ENCODE peak calls at places on chromosomes 1 and 21, in four cellular contexts. T, E, R and W are unnamed samples.

GRCh38 chr1:160778976-160779375 is 17.0 kb upstream of the LY9 start:
- DNase-seq in R (no peak), E (no peak), T (no peak), W (no peak)

GRCh38 chr1:109783436-109783835 is 19.7 kb upstream of the EPS8L3 start:
- DNase-seq in T (peak), R (peak), E (peak), W (peak)

GRCh38 chr1:30144831-30145230 is 578.6 kb downstream of the MATN1 start:
- DNase-seq in E (no peak), R (no peak), T (no peak), W (no peak)

GRCh38 chr1:150484431-150484830 is 2.8 kb upstream of the TARS2 start:
- DNase-seq in E (no peak), T (no peak), R (no peak), W (peak)

GRCh38 chr1:184035719-184036516 is 1.6 kb downstream of the COLGALT2 start:
- DNase-seq in R (no peak), T (no peak), E (no peak), W (no peak)

GRCh38 chr1:7322283-7322785 is 448.8 kb upstream of the VAMP3 start:
- DNase-seq in E (no peak), R (no peak), T (no peak), W (no peak)

GRCh38 chr1:240602189-240602588 is 9.8 kb downstream of the GREM2 start:
- DNase-seq in E (peak), T (peak), R (no peak), W (no peak)

GRCh38 chr1:85544689-85545203 is 35.8 kb upstream of the CCN1 start:
- DNase-seq in E (no peak), T (peak), R (no peak), W (peak)

GRCh38 chr1:216809649-216810048 is 86.4 kb upstream of the ESRRG start:
- DNase-seq in T (no peak), E (no peak), R (no peak), W (no peak)

GRCh38 chr1:8742022-8742924 is 75.2 kb downstream of the RERE start:
- DNase-seq in R (no peak), E (no peak), T (no peak), W (no peak)

GRCh38 chr1:1470626-1471388 is 758 bp upstream of the ATAD3B start:
- DNase-seq in T (no peak), E (no peak), R (no peak), W (peak)

GRCh38 chr1:180881806-180882509 is 30.7 kb upstream of the KIAA1614 start:
- DNase-seq in T (peak), E (peak), R (no peak), W (peak)

DNA sequence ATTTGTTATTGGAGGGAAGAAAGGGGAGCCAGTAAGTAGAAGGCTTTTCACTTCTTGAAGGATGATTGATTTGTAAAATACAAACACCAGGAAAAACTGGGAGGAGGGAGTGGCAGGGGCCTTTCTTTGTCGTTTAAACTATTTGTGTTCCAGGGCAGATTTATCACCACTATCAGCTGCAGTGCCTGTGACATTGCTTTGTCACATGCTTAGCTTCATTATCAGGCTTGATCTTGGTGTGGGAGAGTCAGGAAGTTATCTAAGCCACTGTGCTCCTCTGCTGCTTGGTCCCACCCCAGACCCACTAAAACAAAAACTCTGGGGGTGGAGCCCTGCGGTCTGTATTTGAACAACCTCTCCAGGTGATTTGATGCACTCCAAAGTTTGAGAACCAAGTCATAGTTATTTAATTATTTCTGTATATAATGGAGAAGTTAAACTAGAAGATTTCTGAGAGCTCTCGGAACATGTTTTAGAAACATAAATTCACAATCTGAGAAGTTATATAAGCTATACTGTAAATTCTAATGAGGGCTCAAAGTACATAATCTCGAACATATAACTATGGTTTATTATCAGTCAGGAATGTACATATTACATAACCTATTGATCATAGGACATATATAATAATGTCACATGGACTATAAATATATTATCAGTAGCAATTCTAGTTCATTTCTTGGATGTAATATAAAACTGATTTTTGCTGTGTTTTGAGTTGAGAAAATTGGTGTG is 87.9 kb downstream of the CDC14A start:
- DNase-seq in T (no peak), E (no peak), R (no peak), W (no peak)
- H3K4me3 ChIP-seq in T (no peak), E (no peak), R (no peak), W (no peak)

GRCh38 chr1:17485280-17485679 is 45.8 kb upstream of the RCC2 start:
- DNase-seq in T (peak), R (peak), E (peak), W (peak)
- TF ChIP-seq CTCF in T (peak), R (no peak), E (peak), W (peak)

DNA sequence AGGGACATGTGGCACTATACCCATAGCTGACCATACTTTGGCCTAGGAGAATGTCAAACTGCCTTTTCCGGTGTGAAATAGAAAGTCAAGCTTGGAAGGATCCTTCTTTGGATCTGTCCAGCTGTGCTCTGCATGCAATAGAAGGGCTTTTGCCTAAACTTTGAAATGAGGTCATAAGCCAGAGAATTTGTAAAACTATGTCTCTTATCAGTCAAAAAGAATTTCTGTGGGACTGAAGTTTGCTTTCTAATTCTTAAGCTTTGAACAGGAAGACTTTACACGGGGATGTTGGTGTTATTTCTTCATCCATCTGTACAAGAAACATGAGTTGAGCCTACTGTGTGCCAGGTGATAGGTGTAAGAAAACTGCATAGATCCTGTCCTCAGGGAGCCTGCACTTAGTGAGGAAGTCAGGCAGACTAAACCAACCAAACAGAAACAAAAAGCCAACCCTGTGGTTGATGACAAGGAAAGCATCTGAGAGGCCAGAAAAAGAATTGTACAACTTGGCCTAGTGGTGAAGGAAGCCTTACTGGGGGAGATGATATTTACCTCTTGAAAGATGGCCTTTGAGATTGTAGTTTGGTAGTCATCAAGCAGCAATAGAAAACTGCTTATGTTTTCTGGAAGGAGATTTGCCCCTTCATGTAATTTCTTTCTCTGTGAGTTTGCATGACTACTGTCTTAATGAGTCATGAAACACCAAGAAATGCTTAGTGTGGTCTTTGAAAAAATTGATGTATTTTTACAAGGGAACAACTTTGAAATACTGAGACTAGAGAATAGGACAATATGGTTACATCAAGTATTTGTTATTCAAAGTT is 24.8 kb downstream of the TGFB2 start:
- DNase-seq in R (no peak), T (peak), E (peak), W (peak)
- H3K4me3 ChIP-seq in R (no peak), T (no peak), E (no peak), W (no peak)

DNA sequence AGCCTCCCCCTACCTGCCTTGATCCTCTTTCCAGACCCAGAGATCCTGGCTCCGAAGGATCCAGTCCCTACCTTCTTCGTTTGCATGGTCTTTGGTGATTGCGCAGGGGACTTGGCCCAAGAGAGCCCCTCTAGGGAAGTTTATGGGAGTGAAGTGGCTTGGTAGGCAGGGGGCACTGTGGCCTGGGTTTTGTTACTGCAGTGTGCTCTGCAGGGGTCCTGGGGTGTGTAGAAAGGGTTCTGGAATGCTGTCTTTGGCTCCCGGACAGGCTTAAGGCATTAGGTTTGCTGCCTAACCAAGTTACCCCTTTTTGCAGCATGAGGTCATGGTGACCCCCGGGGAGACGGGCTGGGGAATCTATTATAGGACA is 3.8 kb downstream of the ATP8B2 start:
- DNase-seq in T (no peak), E (no peak), R (no peak), W (no peak)
- TF ChIP-seq CTCF in T (no peak), E (no peak), R (no peak), W (no peak)

GRCh38 chr21:36100971-36101641 is 31.3 kb downstream of the CBR1 start:
- DNase-seq in R (no peak), E (no peak), T (no peak), W (no peak)

GRCh38 chr21:36103434-36103833 is 31.4 kb upstream of the CBR3 start:
- DNase-seq in T (no peak), R (no peak), E (no peak), W (no peak)

GRCh38 chr21:36109868-36110267 is 25.0 kb upstream of the CBR3 start:
- DNase-seq in R (no peak), T (no peak), E (no peak), W (no peak)

GRCh38 chr21:36105327-36105842 is 29.5 kb upstream of the CBR3 start:
- DNase-seq in E (no peak), T (no peak), R (no peak), W (no peak)

DNA sequence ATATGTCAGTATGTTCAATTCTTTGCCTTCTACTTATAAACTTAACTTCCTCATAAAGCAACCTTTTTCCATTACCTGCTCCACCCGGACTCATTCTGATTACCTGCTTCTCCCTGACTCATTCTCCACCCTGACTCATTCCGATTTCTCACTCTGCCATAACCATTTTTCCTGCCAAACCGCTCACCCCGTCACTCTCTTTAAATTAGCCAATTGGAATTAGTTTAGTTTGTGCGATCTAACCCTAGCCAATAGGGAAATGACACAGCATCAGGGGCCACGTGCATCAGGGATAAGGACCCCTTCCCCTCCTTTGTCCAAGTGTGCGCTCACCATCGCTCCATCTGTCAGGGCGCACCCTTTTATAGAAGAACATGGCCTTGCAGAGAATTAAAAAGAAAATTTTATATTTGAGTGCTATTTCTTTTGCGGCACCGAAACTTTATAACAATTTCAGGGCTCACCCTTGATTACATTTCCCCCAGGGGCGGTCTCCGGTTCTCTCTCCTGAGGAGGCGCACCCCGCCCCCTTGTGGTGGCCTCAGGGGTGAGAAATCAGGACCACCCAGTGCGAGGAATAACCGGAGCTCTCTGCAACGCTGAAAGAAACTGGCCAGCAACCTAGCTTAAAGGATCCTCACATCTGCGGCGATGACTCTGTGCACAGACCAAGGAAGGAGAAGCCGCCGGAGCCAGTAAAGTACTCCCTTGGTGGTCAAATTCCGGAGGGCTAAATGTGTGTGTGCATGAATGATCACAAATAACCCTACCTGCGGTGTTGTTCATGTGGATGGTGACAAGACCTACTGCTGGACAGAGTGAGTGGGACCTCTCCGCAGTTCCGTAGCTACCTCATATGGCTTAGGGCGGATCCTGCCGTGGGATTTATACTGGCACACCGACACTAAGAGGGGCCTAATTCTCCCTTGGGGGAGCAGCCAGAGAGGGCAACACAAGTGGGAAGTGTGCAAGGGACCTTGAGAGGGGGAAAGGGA is 30.3 kb upstream of the CBR3 start:
- DNase-seq in T (peak), E (peak), R (peak), W (peak)
- H3K4me3 ChIP-seq in T (peak), E (no peak), R (no peak), W (peak)

DNA sequence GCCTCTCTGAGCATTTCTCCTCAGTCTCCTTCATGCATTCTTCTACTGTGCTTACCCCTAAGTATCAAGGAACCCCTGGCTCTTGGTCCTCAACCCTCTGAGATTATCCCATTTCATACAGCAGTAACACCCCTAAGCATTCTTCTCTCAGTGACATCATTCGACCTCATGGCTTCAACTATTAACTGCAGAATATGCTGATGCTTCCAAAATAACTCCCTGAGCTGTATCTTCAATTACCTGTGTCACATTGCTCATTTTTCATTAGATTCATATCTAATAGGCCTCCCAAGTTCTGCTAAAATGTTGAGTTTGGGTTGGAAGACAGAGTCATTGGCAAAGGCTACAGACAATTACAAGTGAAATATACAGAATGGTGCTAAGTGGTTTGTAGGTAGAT is 7.5 kb downstream of the CAPN8 start:
- DNase-seq in T (no peak), E (no peak), R (no peak), W (no peak)
- TF ChIP-seq CTCF in T (no peak), E (no peak), R (no peak), W (no peak)